ENCODE peak calls at places on chromosomes 5 and 9, in ten cellular contexts. P, I, B, M, S, U, R, C, E and F are unnamed samples.

GRCh38 chr5:7642029-7642428 is 208.9 kb downstream of the CFAP90 start:
- DNase-seq in P (no peak), I (no peak), B (no peak), M (no peak), S (no peak), U (no peak), R (no peak), C (no peak), E (no peak), F (peak; percentile 47)

GRCh38 chr5:54159153-54159836 is 151.1 kb downstream of the ARL15 start:
- DNase-seq in P (peak; percentile 21), I (no peak), B (no peak), M (no peak), S (no peak), U (no peak), R (peak; percentile 31), C (no peak), E (no peak), F (peak; percentile 25)

GRCh38 chr5:32487424-32487823 is 42.9 kb upstream of the ZFR start:
- DNase-seq in P (no peak), I (no peak), B (no peak), M (no peak), S (no peak), U (no peak), R (no peak), C (no peak), E (no peak), F (no peak)

GRCh38 chr5:143002459-143003327 is 232.5 kb downstream of the ARHGAP26 start:
- DNase-seq in P (peak; percentile 68), I (no peak), B (no peak), M (no peak), S (peak; percentile 52), U (no peak), R (peak; percentile 55), C (no peak), E (no peak), F (peak; percentile 96)

GRCh38 chr9:113343732-113344231 is 3.7 kb upstream of the WDR31 start:
- DNase-seq in P (no peak), I (no peak), B (peak; percentile 64), M (peak; percentile 87), S (peak; percentile 58), U (no peak), R (no peak), C (peak; percentile 73), E (peak; percentile 55), F (peak; percentile 50)

GRCh38 chr9:7216004-7216821 is 458.4 kb downstream of the KDM4C start:
- DNase-seq in P (no peak), I (no peak), B (no peak), M (no peak), S (no peak), U (no peak), R (no peak), C (no peak), E (no peak), F (peak; percentile 63)

GRCh38 chr9:128153117-128153946 is 4.1 kb downstream of the LCN2 start:
- DNase-seq in P (no peak), I (no peak), B (no peak), M (no peak), S (peak; percentile 28), U (peak; percentile 37), R (no peak), C (peak; percentile 50), E (no peak), F (no peak)

GRCh38 chr9:135088979-135089847 is 1.7 kb downstream of the OLFM1 start:
- DNase-seq in P (no peak), I (no peak), B (no peak), M (no peak), S (no peak), U (no peak), R (no peak), C (peak; percentile 48), E (peak; percentile 11), F (no peak)

GRCh38 chr9:84862786-84863185 is 193.3 kb downstream of the NTRK2 start:
- DNase-seq in P (peak; percentile 89), I (no peak), B (no peak), M (no peak), S (peak; percentile 43), U (no peak), R (peak; percentile 8), C (no peak), E (no peak), F (peak; percentile 70)

GRCh38 chr9:111825468-111826145 is 30.9 kb upstream of the SHOC1 start:
- DNase-seq in P (no peak), I (no peak), B (no peak), M (no peak), S (no peak), U (no peak), R (no peak), C (no peak), E (no peak), F (peak; percentile 38)

GRCh38 chr5:72459089-72459661 is 48.0 kb downstream of the ZNF366 start:
- DNase-seq in P (no peak), I (no peak), B (no peak), M (no peak), S (no peak), U (no peak), R (no peak), C (no peak), E (no peak), F (peak; percentile 46)

GRCh38 chr5:158819095-158819494 is 280.6 kb downstream of the EBF1 start:
- DNase-seq in P (no peak), I (no peak), B (no peak), M (no peak), S (no peak), U (no peak), R (no peak), C (no peak), E (no peak), F (no peak)

GRCh38 chr9:73259086-73259696 is 107.5 kb downstream of the ANXA1 start:
- DNase-seq in P (no peak), I (no peak), B (no peak), M (no peak), S (no peak), U (no peak), R (no peak), C (no peak), E (no peak), F (no peak)

GRCh38 chr9:70112981-70113380 is 69.3 kb downstream of the MAMDC2 start:
- DNase-seq in P (no peak), I (no peak), B (no peak), M (no peak), S (no peak), U (no peak), R (no peak), C (no peak), E (no peak), F (no peak)

GRCh38 chr5:94218374-94218773 is 400.0 kb downstream of the KIAA0825 start:
- DNase-seq in P (peak; percentile 17), I (no peak), B (no peak), M (no peak), S (no peak), U (no peak), R (no peak), C (no peak), E (no peak), F (peak; percentile 98)

GRCh38 chr9:119707228-119707627 is 338.0 kb upstream of the BRINP1 start:
- DNase-seq in P (no peak), I (no peak), B (no peak), M (no peak), S (no peak), U (no peak), R (no peak), C (no peak), E (no peak), F (no peak)

GRCh38 chr9:117868594-117868993 is 164.4 kb downstream of the TLR4 start:
- DNase-seq in P (no peak), I (no peak), B (no peak), M (no peak), S (no peak), U (no peak), R (no peak), C (no peak), E (no peak), F (no peak)

DNA sequence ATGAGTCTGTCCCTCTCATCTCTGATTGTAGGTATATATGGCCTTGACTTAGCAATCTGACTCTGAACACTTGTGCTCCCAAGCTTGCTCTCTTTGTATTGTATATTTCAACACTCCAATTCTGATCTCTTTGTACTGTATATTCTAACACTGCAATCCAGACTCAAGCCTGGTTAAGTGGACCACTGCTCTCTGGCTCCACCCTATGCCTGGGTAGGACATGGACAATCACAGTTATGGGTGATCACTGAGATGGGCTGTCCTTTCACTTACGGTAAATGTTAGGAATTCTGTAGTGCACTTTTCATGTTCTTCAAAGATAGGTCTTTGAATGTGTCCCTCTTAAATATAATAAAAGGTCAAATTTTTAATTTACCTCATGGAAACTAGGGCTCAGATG is 165.1 kb downstream of the TLR4 start:
- DNase-seq in P (no peak), I (no peak), B (no peak), M (no peak), S (no peak), U (no peak), R (no peak), C (no peak), E (no peak), F (no peak)
- TF ChIP-seq CTCF in P (peak; percentile 54), I (no peak), B (no peak), M (no peak), S (no peak), U (no peak), R (no peak), C (no peak), E (no peak), F (no peak)

GRCh38 chr9:18707489-18708210 is 233.7 kb downstream of the ADAMTSL1 start:
- DNase-seq in P (no peak), I (no peak), B (no peak), M (no peak), S (no peak), U (no peak), R (no peak), C (no peak), E (no peak), F (no peak)
- H3K4me3 ChIP-seq in P (no peak overlapping the region), I (no peak overlapping the region), B (no peak overlapping the region), M (no peak overlapping the region), S (no peak overlapping the region), U (no peak overlapping the region), R (no peak overlapping the region), C (no peak overlapping the region), E (no peak overlapping the region), F (no peak overlapping the region)

DNA sequence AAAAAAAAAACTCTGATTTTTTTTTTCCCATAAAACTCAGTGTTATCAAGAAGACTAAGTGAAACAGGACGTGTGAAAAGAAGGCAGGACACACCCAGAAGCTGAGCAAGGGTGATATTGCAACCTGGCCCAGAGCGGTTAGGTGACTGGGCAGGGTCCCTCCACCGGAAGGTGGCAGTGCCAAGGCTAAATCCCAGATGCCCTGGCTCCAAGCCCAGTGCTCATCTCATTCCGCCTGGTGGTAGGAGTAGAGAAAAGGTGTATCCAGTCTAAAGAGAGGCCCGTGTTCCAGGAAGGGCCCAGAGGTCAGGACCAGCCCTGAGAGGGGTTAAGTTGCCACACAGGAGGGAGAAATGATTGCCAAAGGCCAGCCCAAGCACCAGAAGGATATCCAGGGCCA is 51.5 kb upstream of the SAP30L start:
- DNase-seq in P (no peak), I (no peak), B (no peak), M (no peak), S (no peak), U (peak; percentile 60), R (peak; percentile 40), C (no peak), E (no peak), F (no peak)
- TF ChIP-seq CTCF in P (no peak), I (no peak), B (no peak), M (no peak), S (no peak), U (no peak), R (no peak), C (no peak), E (no peak), F (no peak)

GRCh38 chr5:141050622-141051525 is at the start of gene PCDHB1:
- DNase-seq in P (peak; percentile 73), I (no peak), B (no peak), M (no peak), S (no peak), U (no peak), R (no peak), C (no peak), E (no peak), F (no peak)

GRCh38 chr5:141051526-141051876 is 327 bp downstream of the PCDHB1 start:
- DNase-seq in P (peak; percentile 70), I (no peak), B (no peak), M (no peak), S (no peak), U (no peak), R (no peak), C (no peak), E (peak; percentile 17), F (no peak)
- H3K4me3 ChIP-seq in P (peak overlapping the region; percentile 51), I (peak overlapping the region; percentile 67), B (peak overlapping the region; percentile 50), M (peak overlapping the region; percentile 64), S (peak overlapping the region; percentile 54), U (no peak overlapping the region), R (peak overlapping the region; percentile 42), C (peak overlapping the region; percentile 66), E (peak overlapping the region; percentile 66), F (peak overlapping the region; percentile 4)